ENCODE peak calls at places on chromosomes 1 and 21, in four cellular contexts. One of them, this sample, is unnamed.

GRCh38 chr1:223188618-223189356 is 45.7 kb upstream of the TLR5 start:
- DNase-seq in HepG2: no peak
- DNase-seq in SK-N-SH: no peak
- DNase-seq in HCT116: no peak
- DNase-seq in this sample: no peak

GRCh38 chr21:45309069-45309521 is 21.4 kb upstream of the POFUT2 start:
- DNase-seq in HepG2: peak; percentile 69
- DNase-seq in SK-N-SH: peak; percentile 82
- DNase-seq in HCT116: no peak
- DNase-seq in this sample: peak; percentile 59

GRCh38 chr1:211695135-211695816 is 19.9 kb upstream of the NEK2 start:
- DNase-seq in SK-N-SH: no peak
- DNase-seq in HepG2: no peak
- DNase-seq in HCT116: no peak
- DNase-seq in this sample: no peak

GRCh38 chr21:45262616-45263015 is 25.1 kb downstream of the POFUT2 start:
- DNase-seq in SK-N-SH: peak; percentile 10
- DNase-seq in HepG2: no peak
- DNase-seq in HCT116: no peak
- DNase-seq in this sample: no peak

GRCh38 chr1:68442822-68443556 is 6.8 kb downstream of the RPE65 start:
- DNase-seq in HCT116: peak; percentile 43
- DNase-seq in SK-N-SH: peak; percentile 44
- DNase-seq in HepG2: peak; percentile 21
- DNase-seq in this sample: no peak

GRCh38 chr1:35269190-35269988 is 880 bp downstream of the ZMYM4 start:
- DNase-seq in SK-N-SH: no peak
- DNase-seq in HepG2: no peak
- DNase-seq in HCT116: no peak
- DNase-seq in this sample: no peak

GRCh38 chr1:202162049-202162417 is 1.6 kb upstream of the PTPN7 start:
- DNase-seq in SK-N-SH: no peak
- DNase-seq in HepG2: no peak
- DNase-seq in HCT116: no peak
- DNase-seq in this sample: no peak

GRCh38 chr1:169546087-169546995 is 39.9 kb downstream of the F5 start:
- DNase-seq in SK-N-SH: peak; percentile 14
- DNase-seq in HCT116: peak; percentile 65
- DNase-seq in HepG2: peak; percentile 66
- DNase-seq in this sample: no peak

GRCh38 chr1:43348343-43348808 is 10.4 kb upstream of the CDC20 start:
- DNase-seq in HCT116: no peak
- DNase-seq in SK-N-SH: no peak
- DNase-seq in HepG2: peak; percentile 26
- DNase-seq in this sample: peak; percentile 52

GRCh38 chr1:6904476-6905170 is 119.4 kb downstream of the CAMTA1 start:
- DNase-seq in SK-N-SH: no peak
- DNase-seq in HCT116: no peak
- DNase-seq in HepG2: no peak
- DNase-seq in this sample: no peak

GRCh38 chr1:2875677-2876531 is 74.4 kb upstream of the TTC34 start:
- DNase-seq in HepG2: no peak
- DNase-seq in SK-N-SH: peak; percentile 82
- DNase-seq in HCT116: no peak
- DNase-seq in this sample: peak; percentile 10

GRCh38 chr1:80218112-80218511 is 1211.6 kb upstream of the ADGRL4 start:
- DNase-seq in HCT116: peak; percentile 54
- DNase-seq in SK-N-SH: peak; percentile 27
- DNase-seq in HepG2: peak; percentile 20
- DNase-seq in this sample: peak; percentile 67

GRCh38 chr21:33011462-33011861 is 14.3 kb upstream of the OLIG2 start:
- DNase-seq in HCT116: peak; percentile 18
- DNase-seq in HepG2: peak; percentile 57
- DNase-seq in SK-N-SH: no peak
- DNase-seq in this sample: no peak

GRCh38 chr1:193519922-193520321 is 333.5 kb upstream of the B3GALT2 start:
- DNase-seq in SK-N-SH: no peak
- DNase-seq in HCT116: no peak
- DNase-seq in HepG2: peak; percentile 31
- DNase-seq in this sample: peak; percentile 65

GRCh38 chr1:40687059-40687458 is 4.4 kb upstream of the NFYC start:
- DNase-seq in SK-N-SH: no peak
- DNase-seq in HepG2: no peak
- DNase-seq in HCT116: no peak
- DNase-seq in this sample: no peak

GRCh38 chr1:60916926-60917325 is 165.4 kb upstream of the NFIA start:
- DNase-seq in SK-N-SH: no peak
- DNase-seq in HepG2: no peak
- DNase-seq in HCT116: no peak
- DNase-seq in this sample: no peak
- TF ChIP-seq JUND in SK-N-SH: no peak
- TF ChIP-seq JUND in HepG2: no peak
- TF ChIP-seq JUND in HCT116: no peak
- TF ChIP-seq JUND in this sample: no peak

DNA sequence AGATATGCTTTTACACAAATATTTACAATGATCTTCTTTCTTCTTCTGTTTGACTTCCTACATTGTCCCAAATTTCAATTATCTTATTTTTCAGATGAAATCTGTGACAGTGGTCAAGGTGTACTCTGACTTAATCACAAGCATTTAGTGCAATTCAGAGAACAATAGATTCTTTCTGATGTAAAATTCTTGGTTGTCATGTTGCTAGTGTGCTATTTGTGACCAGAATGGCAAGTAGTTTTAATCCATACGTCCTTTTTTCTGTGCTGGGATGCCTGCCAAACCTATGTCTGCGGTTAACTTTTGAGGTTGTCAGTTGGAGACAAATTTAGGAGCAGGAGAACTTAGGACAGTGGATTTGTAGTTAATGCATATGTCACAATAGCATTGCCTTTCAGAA is 30.9 kb downstream of the NCAM2 start:
- DNase-seq in HCT116: no peak
- DNase-seq in HepG2: no peak
- DNase-seq in SK-N-SH: no peak
- DNase-seq in this sample: peak; percentile 94
- TF ChIP-seq JUND in HCT116: no peak
- TF ChIP-seq JUND in HepG2: no peak
- TF ChIP-seq JUND in SK-N-SH: no peak
- TF ChIP-seq JUND in this sample: peak; percentile 89

DNA sequence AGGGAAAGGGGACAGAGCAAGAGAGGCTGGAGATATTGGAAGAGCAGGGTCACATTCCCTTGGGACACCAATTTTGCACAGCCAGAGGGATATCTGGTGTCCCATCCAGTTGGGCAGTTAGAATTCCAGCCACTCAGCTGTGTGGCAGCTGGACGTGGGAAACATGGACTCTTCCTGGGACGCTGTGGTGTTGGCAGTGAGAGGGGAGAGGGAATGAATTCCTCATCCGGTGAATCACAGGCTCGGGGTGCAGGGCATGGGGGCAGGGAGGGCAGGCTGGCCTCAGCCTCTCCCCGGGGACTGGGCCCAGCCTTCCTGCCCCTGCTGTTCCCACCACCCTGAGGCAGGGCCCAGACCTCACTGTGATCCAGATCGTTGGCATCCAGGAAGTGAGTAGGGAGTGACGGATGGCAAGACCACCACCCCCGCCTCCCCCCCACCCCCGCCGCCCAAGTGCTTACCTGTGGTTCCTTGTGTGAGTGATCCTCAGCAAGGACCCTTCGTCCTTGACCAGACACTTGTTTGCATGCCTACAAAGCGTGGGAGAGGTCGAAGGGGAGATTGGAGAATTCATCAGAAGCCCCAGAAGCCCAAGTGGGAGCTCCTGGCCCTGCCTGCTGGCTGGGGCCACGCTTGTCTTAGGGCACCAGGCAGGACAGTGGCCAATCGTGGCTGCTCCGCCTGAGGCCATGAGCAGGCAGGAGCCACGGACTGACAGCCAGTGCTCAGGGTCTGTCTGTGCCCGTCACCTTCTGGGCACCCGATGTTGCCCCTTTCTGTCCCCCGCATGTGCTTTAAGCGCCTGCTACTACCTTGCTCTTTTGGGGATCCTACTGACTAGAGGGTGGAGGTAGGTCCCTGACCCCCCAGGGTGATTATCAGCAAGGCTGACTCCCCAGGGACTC is 8.7 kb downstream of the WNT3A start:
- DNase-seq in HepG2: no peak
- DNase-seq in SK-N-SH: no peak
- DNase-seq in HCT116: no peak
- DNase-seq in this sample: no peak
- TF ChIP-seq JUND in HepG2: no peak
- TF ChIP-seq JUND in SK-N-SH: no peak
- TF ChIP-seq JUND in HCT116: no peak
- TF ChIP-seq JUND in this sample: no peak

GRCh38 chr1:168390261-168390660 is 109.6 kb downstream of the TBX19 start:
- DNase-seq in SK-N-SH: no peak
- DNase-seq in HCT116: no peak
- DNase-seq in HepG2: no peak
- DNase-seq in this sample: no peak

GRCh38 chr1:168394858-168395257 is 114.2 kb downstream of the TBX19 start:
- DNase-seq in HCT116: no peak
- DNase-seq in HepG2: no peak
- DNase-seq in SK-N-SH: no peak
- DNase-seq in this sample: no peak

GRCh38 chr1:168391759-168392681 is 111.3 kb downstream of the TBX19 start:
- DNase-seq in SK-N-SH: no peak
- DNase-seq in HCT116: no peak
- DNase-seq in HepG2: no peak
- DNase-seq in this sample: no peak

GRCh38 chr1:168396508-168396907 is 115.8 kb downstream of the TBX19 start:
- DNase-seq in HCT116: no peak
- DNase-seq in SK-N-SH: no peak
- DNase-seq in HepG2: no peak
- DNase-seq in this sample: no peak

DNA sequence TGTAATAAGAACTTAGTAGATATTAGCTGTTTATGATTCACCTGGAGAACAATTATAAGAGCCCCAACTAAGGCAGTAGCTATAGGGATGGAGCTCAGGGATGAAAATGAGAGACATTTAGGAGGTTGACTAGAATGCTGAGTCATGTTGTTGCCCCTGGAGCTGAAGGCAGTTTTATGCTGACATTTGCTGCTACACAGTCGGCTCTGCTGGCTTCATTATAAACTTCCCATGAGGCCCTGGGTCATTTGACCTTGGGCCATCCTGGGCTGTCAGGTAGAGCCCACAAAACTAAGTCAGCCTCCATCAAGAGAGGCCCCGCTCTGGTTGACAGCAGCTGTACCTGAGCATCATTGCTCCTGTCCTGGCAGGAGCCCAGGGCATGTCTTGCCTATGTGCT is 112.3 kb downstream of the TBX19 start:
- DNase-seq in SK-N-SH: no peak
- DNase-seq in HCT116: no peak
- DNase-seq in HepG2: no peak
- DNase-seq in this sample: no peak
- TF ChIP-seq JUND in SK-N-SH: no peak
- TF ChIP-seq JUND in HCT116: no peak
- TF ChIP-seq JUND in HepG2: no peak
- TF ChIP-seq JUND in this sample: no peak

GRCh38 chr1:62353853-62354252 is 34.6 kb upstream of the KANK4 start:
- DNase-seq in SK-N-SH: no peak
- DNase-seq in HCT116: no peak
- DNase-seq in HepG2: no peak
- DNase-seq in this sample: no peak

GRCh38 chr1:62357916-62358315 is 38.7 kb upstream of the KANK4 start:
- DNase-seq in HepG2: no peak
- DNase-seq in SK-N-SH: no peak
- DNase-seq in HCT116: no peak
- DNase-seq in this sample: no peak

GRCh38 chr1:62358974-62359373 is 39.7 kb upstream of the KANK4 start:
- DNase-seq in HCT116: no peak
- DNase-seq in HepG2: no peak
- DNase-seq in SK-N-SH: no peak
- DNase-seq in this sample: no peak

GRCh38 chr1:62355095-62355494 is 35.9 kb upstream of the KANK4 start:
- DNase-seq in HepG2: no peak
- DNase-seq in HCT116: no peak
- DNase-seq in SK-N-SH: peak; percentile 65
- DNase-seq in this sample: no peak

DNA sequence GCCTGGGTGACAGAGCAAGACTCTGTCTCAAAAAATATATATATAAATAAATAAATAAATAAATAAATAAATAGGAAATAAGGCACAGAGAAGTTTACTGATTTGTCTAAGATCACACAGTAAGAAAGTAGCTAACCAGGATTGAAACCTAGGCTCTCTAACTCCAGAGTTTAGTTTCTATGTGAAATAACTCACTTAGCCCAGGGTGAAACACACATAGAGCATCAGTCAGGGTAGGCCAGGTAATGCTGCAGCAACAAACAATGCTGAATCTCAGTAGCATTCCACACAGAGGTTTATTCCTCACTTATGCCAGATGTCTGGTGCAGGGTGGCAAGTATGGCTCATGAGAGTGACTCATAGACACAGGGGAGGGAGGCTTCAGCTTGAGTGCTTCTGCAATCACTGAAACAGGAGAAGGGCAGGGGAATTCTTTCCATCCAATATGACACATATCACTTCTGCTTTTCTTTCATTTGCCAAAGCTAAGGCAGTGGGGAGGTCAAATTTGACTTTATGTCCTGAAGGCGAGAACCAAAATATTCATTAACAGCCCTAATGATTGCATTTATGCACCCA is 37.1 kb upstream of the KANK4 start:
- DNase-seq in SK-N-SH: no peak
- DNase-seq in HCT116: peak; percentile 19
- DNase-seq in HepG2: no peak
- DNase-seq in this sample: no peak
- TF ChIP-seq JUND in SK-N-SH: no peak
- TF ChIP-seq JUND in HCT116: peak; percentile 69
- TF ChIP-seq JUND in HepG2: no peak
- TF ChIP-seq JUND in this sample: no peak

GRCh38 chr1:38041941-38042834 is 4.4 kb downstream of the POU3F1 start:
- DNase-seq in HepG2: no peak
- DNase-seq in HCT116: no peak
- DNase-seq in SK-N-SH: no peak
- DNase-seq in this sample: no peak

GRCh38 chr1:38037481-38037939 is 9.1 kb downstream of the POU3F1 start:
- DNase-seq in HCT116: no peak
- DNase-seq in HepG2: no peak
- DNase-seq in SK-N-SH: peak; percentile 61
- DNase-seq in this sample: peak; percentile 27

GRCh38 chr1:38039386-38039933 is 7.1 kb downstream of the POU3F1 start:
- DNase-seq in HCT116: no peak
- DNase-seq in HepG2: no peak
- DNase-seq in SK-N-SH: no peak
- DNase-seq in this sample: no peak

GRCh38 chr1:38034871-38035270 is 11.7 kb downstream of the POU3F1 start:
- DNase-seq in HepG2: no peak
- DNase-seq in HCT116: no peak
- DNase-seq in SK-N-SH: no peak
- DNase-seq in this sample: no peak

DNA sequence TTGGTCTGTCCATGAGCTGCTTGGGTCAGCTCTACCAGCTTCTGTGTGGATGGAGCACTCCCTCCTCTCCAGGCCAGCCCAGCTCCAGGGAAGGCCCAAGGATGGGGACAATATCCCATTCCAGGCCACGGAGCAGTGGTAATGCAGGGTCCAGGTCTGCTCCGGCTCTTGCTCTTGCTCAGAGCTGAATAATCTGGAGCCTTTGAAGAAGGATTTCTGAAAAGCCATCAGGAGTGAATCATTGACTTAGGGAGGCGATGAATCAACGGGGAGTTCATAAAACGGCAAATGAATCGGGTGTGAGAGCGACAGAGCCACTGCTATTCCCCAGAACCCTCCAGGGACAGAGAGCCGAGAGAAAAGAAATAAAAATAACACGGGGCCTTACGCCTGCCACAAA is 7.8 kb downstream of the POU3F1 start:
- DNase-seq in HepG2: no peak
- DNase-seq in SK-N-SH: no peak
- DNase-seq in HCT116: no peak
- DNase-seq in this sample: no peak
- TF ChIP-seq JUND in HepG2: no peak
- TF ChIP-seq JUND in SK-N-SH: no peak
- TF ChIP-seq JUND in HCT116: no peak
- TF ChIP-seq JUND in this sample: no peak

This sample was measured in T47D.